ENCODE peak calls at places on chromosome 17, in four cellular contexts. P, H, R and B are unnamed samples.

GRCh38 chr17:79707931-79708891 is 22.5 kb upstream of the ENPP7 start:
- DNase-seq in R (peak), H (peak), P (peak), B (peak)

GRCh38 chr17:62720126-62720850 is 87.8 kb downstream of the MARCHF10 start:
- DNase-seq in P (no peak), R (no peak), H (no peak), B (no peak)

GRCh38 chr17:30337393-30337999 is 3.6 kb upstream of the TMIGD1 start:
- DNase-seq in R (no peak), P (no peak), H (no peak), B (peak)

GRCh38 chr17:77872199-77872598 is 86.3 kb upstream of the TNRC6C start:
- DNase-seq in R (no peak), H (no peak), P (no peak), B (no peak)

GRCh38 chr17:28949185-28950016 is 1.9 kb downstream of the PHF12 start:
- DNase-seq in P (peak), H (peak), R (peak), B (peak)

GRCh38 chr17:15106540-15106939 is 158.6 kb downstream of the PMP22 start:
- DNase-seq in P (peak), H (no peak), R (no peak), B (peak)

GRCh38 chr17:74750039-74750326 is 1.6 kb downstream of the NHERF1 start:
- DNase-seq in R (no peak), P (no peak), H (no peak), B (no peak)

GRCh38 chr17:16428098-16428882 is 12.9 kb downstream of the TRPV2 start:
- DNase-seq in P (peak), H (no peak), R (no peak), B (peak)

GRCh38 chr17:59451706-59452105 is 113.7 kb upstream of the DHX40 start:
- DNase-seq in H (no peak), R (no peak), P (peak), B (peak)

GRCh38 chr17:79933863-79934652 is 94.8 kb upstream of the CBX4 start:
- DNase-seq in P (no peak), H (no peak), R (peak), B (peak)

GRCh38 chr17:64152428-64153125 is 22.6 kb upstream of the ERN1 start:
- DNase-seq in H (no peak), R (no peak), P (peak), B (no peak)

GRCh38 chr17:61718022-61718421 is 127.0 kb upstream of the NACA2 start:
- DNase-seq in P (no peak), H (no peak), R (no peak), B (no peak)

GRCh38 chr17:57634713-57635465 is 110.2 kb downstream of the CCDC182 start:
- DNase-seq in P (peak), H (no peak), R (no peak), B (peak)

GRCh38 chr17:236641-237405 is 55.4 kb upstream of the DOC2B start:
- DNase-seq in R (no peak), P (no peak), H (no peak), B (no peak)

GRCh38 chr17:73427198-73427597 is 115.4 kb upstream of the CDC42EP4 start:
- DNase-seq in P (no peak), R (no peak), H (peak), B (no peak)

GRCh38 chr17:79667746-79668145 is 56.9 kb upstream of the RBFOX3 start:
- DNase-seq in R (no peak), P (no peak), H (no peak), B (no peak)

GRCh38 chr17:82078433-82078832 is 12.8 kb upstream of the DUS1L start:
- DNase-seq in H (no peak), R (no peak), P (no peak), B (no peak)

GRCh38 chr17:19501219-19501618 is 32.4 kb upstream of the SLC47A1 start:
- DNase-seq in H (no peak), R (no peak), P (no peak), B (no peak)

GRCh38 chr17:57045868-57046671 is 39.0 kb upstream of the AKAP1 start:
- DNase-seq in P (no peak), R (no peak), H (no peak), B (no peak)

GRCh38 chr17:34252890-34253525 is 2.1 kb upstream of the CCL2 start:
- DNase-seq in R (no peak), H (no peak), P (no peak), B (peak)

GRCh38 chr17:35731239-35731931 is at the start of gene RASL10B:
- DNase-seq in R (peak), P (peak), H (peak), B (peak)

GRCh38 chr17:68539536-68540469 is 27.6 kb downstream of the PRKAR1A start:
- DNase-seq in H (no peak), P (peak), R (no peak), B (peak)

GRCh38 chr17:7238418-7239090 is 703 bp downstream of the PHF23 start:
- DNase-seq in P (peak), R (no peak), H (no peak), B (no peak)

GRCh38 chr17:39132192-39132600 is 19.2 kb downstream of the PLXDC1 start:
- DNase-seq in H (no peak), P (peak), R (no peak), B (peak)

GRCh38 chr17:78432929-78433727 is 54.7 kb downstream of the PGS1 start:
- DNase-seq in R (no peak), H (no peak), P (no peak), B (no peak)

GRCh38 chr17:75557075-75557851 is 30.3 kb upstream of the MYO15B start:
- DNase-seq in R (peak), H (no peak), P (peak), B (peak)

GRCh38 chr17:33052856-33053255 is 61.2 kb downstream of the SPACA3 start:
- DNase-seq in P (no peak), R (no peak), H (no peak), B (peak)

GRCh38 chr17:49548506-49549310 is 27.0 kb upstream of the NXPH3 start:
- DNase-seq in R (no peak), H (no peak), P (peak), B (peak)

GRCh38 chr17:47884427-47884740 is 11.7 kb upstream of the SP2 start:
- DNase-seq in P (no peak), H (no peak), R (no peak), B (no peak)